ENCODE peak calls at places on chromosomes 6 and 20, in six cellular contexts. Z is uterus, T is foreskin keratinocyte, D is HL-60, S is small intestine, K is cardiac muscle cell. A is an unnamed sample.

GRCh38 chr20:49400904-49401303 is 81.6 kb downstream of the KCNB1 start:
- DNase-seq in Z (peak), T (no peak), D (no peak), S (no peak), K (peak), A (no peak)

GRCh38 chr6:159931112-159931511 is 37.8 kb upstream of the IGF2R start:
- DNase-seq in Z (no peak), T (no peak), D (no peak), S (no peak), K (no peak), A (no peak)

GRCh38 chr6:137387365-137387764 is 106.8 kb downstream of the OLIG3 start:
- DNase-seq in Z (no peak), T (no peak), D (no peak), S (peak), K (no peak), A (no peak)

GRCh38 chr6:77926198-77926752 is 273.4 kb downstream of the MEI4 start:
- DNase-seq in Z (no peak), T (peak), D (no peak), S (peak), K (no peak), A (no peak)

GRCh38 chr20:48813930-48814546 is 13.8 kb downstream of the PREX1 start:
- DNase-seq in Z (no peak), T (no peak), D (no peak), S (no peak), K (no peak), A (no peak)

GRCh38 chr6:165985281-165985925 is 182.2 kb downstream of the TBXT start:
- DNase-seq in Z (no peak), T (no peak), D (no peak), S (no peak), K (no peak), A (no peak)

GRCh38 chr6:169131356-169131755 is 122.3 kb downstream of the THBS2 start:
- DNase-seq in Z (no peak), T (no peak), D (no peak), S (no peak), K (no peak), A (no peak)

GRCh38 chr6:38396209-38396608 is 243.5 kb downstream of the BTBD9 start:
- DNase-seq in Z (no peak), T (peak), D (no peak), S (peak), K (no peak), A (peak)

GRCh38 chr20:19926581-19926980 is 90.6 kb upstream of the NAA20 start:
- DNase-seq in Z (no peak), T (no peak), D (no peak), S (peak), K (peak), A (no peak)

GRCh38 chr6:79713701-79714322 is 82.7 kb downstream of the SH3BGRL2 start:
- DNase-seq in Z (peak), T (no peak), D (no peak), S (peak), K (peak), A (no peak)

GRCh38 chr6:14190596-14191224 is 73.1 kb downstream of the CD83 start:
- DNase-seq in Z (no peak), T (no peak), D (no peak), S (no peak), K (no peak), A (no peak)

GRCh38 chr6:142275146-142276006 is 26.4 kb upstream of the ADGRG6 start:
- DNase-seq in Z (no peak), T (no peak), D (no peak), S (peak), K (peak), A (no peak)

GRCh38 chr6:108737594-108738546 is 110.4 kb upstream of the ARMC2 start:
- DNase-seq in Z (peak), T (peak), D (no peak), S (peak), K (peak), A (peak)

GRCh38 chr6:106097368-106098231 is 11.5 kb downstream of the PRDM1 start:
- DNase-seq in Z (no peak), T (no peak), D (peak), S (peak), K (peak), A (no peak)

GRCh38 chr20:8021541-8022269 is 2.1 kb upstream of the TMX4 start:
- DNase-seq in Z (no peak), T (no peak), D (no peak), S (no peak), K (peak), A (no peak)

GRCh38 chr20:48631114-48632016 is 196.4 kb downstream of the PREX1 start:
- DNase-seq in Z (no peak), T (no peak), D (no peak), S (no peak), K (peak), A (no peak)

GRCh38 chr20:24497851-24498250 is 28.4 kb downstream of the SYNDIG1 start:
- DNase-seq in Z (no peak), T (peak), D (no peak), S (peak), K (no peak), A (peak)

GRCh38 chr6:33885121-33886057 is 81.6 kb upstream of the MLN start:
- DNase-seq in Z (no peak), T (no peak), D (no peak), S (peak), K (peak), A (no peak)

GRCh38 chr20:63284544-63284949 is 8.4 kb upstream of the COL20A1 start:
- DNase-seq in Z (no peak), T (no peak), D (no peak), S (no peak), K (no peak), A (no peak)

GRCh38 chr6:122033564-122034181 is 365.8 kb upstream of the HSF2 start:
- DNase-seq in Z (no peak), T (no peak), D (peak), S (peak), K (peak), A (no peak)

GRCh38 chr6:65170273-65170672 is 536.8 kb downstream of the EYS start:
- DNase-seq in Z (no peak), T (no peak), D (no peak), S (no peak), K (peak), A (no peak)

GRCh38 chr6:121236984-121237383 is 97.3 kb downstream of the TBC1D32 start:
- DNase-seq in Z (no peak), T (no peak), D (no peak), S (no peak), K (no peak), A (no peak)

GRCh38 chr6:138564170-138564721 is 65.0 kb upstream of the NHSL1 start:
- DNase-seq in Z (no peak), T (no peak), D (no peak), S (no peak), K (no peak), A (no peak)

GRCh38 chr20:25032478-25033183 is 25.3 kb downstream of the ACSS1 start:
- DNase-seq in Z (peak), T (no peak), D (no peak), S (no peak), K (peak), A (no peak)

GRCh38 chr20:59014680-59015389 is 4.4 kb upstream of the TUBB1 start:
- DNase-seq in Z (no peak), T (no peak), D (no peak), S (no peak), K (no peak), A (no peak)

GRCh38 chr6:5950448-5950847 is 56.3 kb downstream of the NRN1 start:
- DNase-seq in Z (no peak), T (no peak), D (no peak), S (no peak), K (peak), A (no peak)

GRCh38 chr6:12312736-12313135 is 22.6 kb downstream of the EDN1 start:
- DNase-seq in Z (no peak), T (no peak), D (no peak), S (no peak), K (no peak), A (no peak)

GRCh38 chr6:90263653-90264052 is 33.0 kb downstream of the BACH2 start:
- DNase-seq in Z (no peak), T (no peak), D (no peak), S (no peak), K (no peak), A (no peak)

DNA sequence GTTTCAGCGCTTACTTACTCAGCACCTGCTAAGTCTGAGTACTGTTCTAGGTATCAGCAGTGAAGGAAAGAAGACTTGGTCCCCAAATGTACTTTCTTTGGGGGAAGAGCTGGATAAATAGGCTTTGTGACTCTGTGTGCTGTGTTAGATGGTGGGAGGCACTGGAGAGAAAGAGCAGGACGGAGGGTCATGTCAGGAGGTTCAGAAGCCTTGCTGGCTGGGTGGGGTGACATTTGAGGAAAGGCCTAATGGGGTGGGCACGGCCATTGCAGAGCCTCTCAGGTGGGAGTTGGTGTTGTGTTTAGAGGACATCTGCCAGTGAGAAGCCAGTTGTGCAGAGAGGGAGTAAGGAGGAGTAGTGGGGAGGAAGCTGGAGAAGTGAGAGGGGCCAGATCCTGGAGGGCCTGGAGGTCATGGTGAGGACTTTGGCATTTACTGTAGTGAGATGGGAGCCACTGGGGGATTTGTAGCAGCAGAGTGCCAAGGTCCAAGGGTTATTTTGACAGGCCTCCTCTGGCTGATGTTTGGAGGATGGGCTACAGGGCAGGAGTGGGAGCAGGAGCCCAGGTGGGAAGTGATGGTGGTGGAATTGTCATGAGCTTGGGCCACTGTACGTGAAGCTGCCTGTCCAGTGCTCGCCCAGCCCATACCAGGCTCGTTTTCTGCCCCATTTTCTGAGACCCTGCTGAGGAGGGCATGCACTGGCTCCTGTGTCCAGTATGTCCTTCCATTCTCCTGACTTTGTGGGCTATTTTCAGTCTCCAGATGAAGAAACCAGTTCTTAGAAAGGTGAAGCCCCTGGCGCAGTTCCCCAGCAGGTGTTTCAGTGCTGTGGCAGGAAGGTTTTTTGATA is 886 bp downstream of the SDCBP2 start:
- DNase-seq in Z (no peak), T (no peak), D (no peak), S (peak), K (no peak), A (no peak)
- H3K27ac ChIP-seq in Z (peak), T (peak), D (no peak), S (peak), K (no peak), A (peak)

DNA sequence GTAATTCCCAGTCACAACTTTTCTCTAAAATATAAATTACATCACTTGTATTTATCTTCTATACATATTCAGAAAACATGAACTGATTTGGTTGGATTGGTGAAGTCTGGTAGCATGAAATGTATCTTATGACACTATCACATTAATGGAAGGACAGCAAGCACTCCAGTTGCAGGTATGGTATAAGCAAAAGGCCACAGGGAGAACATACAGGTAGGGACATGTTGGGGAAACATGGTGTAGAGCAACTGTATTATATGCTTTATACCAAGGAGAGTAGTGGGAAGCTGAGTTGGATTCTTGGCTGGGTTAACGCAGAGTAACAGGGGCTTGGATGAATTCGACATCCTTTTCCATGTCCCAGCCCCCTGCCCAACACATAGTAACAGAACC is 1.4 kb upstream of the VARS1 start:
- DNase-seq in Z (no peak), T (no peak), D (no peak), S (no peak), K (no peak), A (no peak)
- H3K27ac ChIP-seq in Z (peak), T (no peak), D (no peak), S (no peak), K (peak), A (peak)

GRCh38 chr6:1039746-1040145 is 272.2 kb upstream of the FOXQ1 start:
- DNase-seq in Z (no peak), T (no peak), D (no peak), S (no peak), K (no peak), A (peak)
- H3K27ac ChIP-seq in Z (no peak), T (no peak), D (no peak), S (no peak), K (no peak), A (peak)

GRCh38 chr6:163288915-163289314 is 125.6 kb upstream of the QKI start:
- DNase-seq in Z (no peak), T (no peak), D (no peak), S (no peak), K (no peak), A (no peak)
- H3K27ac ChIP-seq in Z (no peak), T (no peak), D (no peak), S (no peak), K (peak), A (no peak)

GRCh38 chr6:156851447-156851846 is 74.3 kb downstream of the ARID1B start:
- DNase-seq in Z (no peak), T (no peak), D (no peak), S (no peak), K (no peak), A (no peak)
- H3K27ac ChIP-seq in Z (no peak), T (no peak), D (no peak), S (no peak), K (peak), A (no peak)

GRCh38 chr6:7787137-7787575 is 61.3 kb downstream of the BMP6 start:
- DNase-seq in Z (peak), T (peak), D (no peak), S (peak), K (peak), A (no peak)

GRCh38 chr6:7785243-7785941 is 59.5 kb downstream of the BMP6 start:
- DNase-seq in Z (no peak), T (no peak), D (no peak), S (peak), K (no peak), A (no peak)

GRCh38 chr6:7787731-7788130 is 61.8 kb downstream of the BMP6 start:
- DNase-seq in Z (no peak), T (no peak), D (no peak), S (no peak), K (no peak), A (no peak)

GRCh38 chr6:7784706-7785105 is 58.8 kb downstream of the BMP6 start:
- DNase-seq in Z (no peak), T (no peak), D (no peak), S (no peak), K (no peak), A (no peak)

DNA sequence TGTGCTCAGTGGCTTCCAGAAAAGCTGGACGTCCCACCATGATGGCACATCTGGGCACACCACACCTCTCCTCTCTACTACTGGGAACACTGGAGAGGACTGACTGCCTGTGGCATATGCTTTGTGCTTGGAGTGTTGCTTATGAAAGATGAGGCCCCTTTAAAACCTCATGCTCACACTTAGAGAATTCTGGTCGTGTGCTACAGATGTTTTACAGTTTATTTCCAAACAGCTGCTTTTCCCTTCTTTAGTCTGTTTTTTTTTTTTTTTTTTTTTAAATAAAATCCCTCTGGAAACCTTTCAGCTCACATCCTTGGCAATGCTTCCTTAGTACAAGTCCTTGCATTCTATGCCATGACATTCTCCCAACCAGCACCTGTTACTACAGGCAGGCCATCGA is 60.3 kb downstream of the BMP6 start:
- DNase-seq in Z (no peak), T (no peak), D (no peak), S (no peak), K (no peak), A (no peak)
- H3K27ac ChIP-seq in Z (peak), T (no peak), D (no peak), S (no peak), K (no peak), A (no peak)

GRCh38 chr6:39820553-39820952 is 28.4 kb downstream of the DAAM2 start:
- DNase-seq in Z (no peak), T (no peak), D (no peak), S (no peak), K (no peak), A (no peak)

GRCh38 chr6:39821739-39822532 is 29.8 kb downstream of the DAAM2 start:
- DNase-seq in Z (peak), T (no peak), D (no peak), S (no peak), K (peak), A (no peak)

GRCh38 chr6:39823187-39823815 is 31.1 kb downstream of the DAAM2 start:
- DNase-seq in Z (peak), T (no peak), D (no peak), S (peak), K (peak), A (no peak)

GRCh38 chr6:39821014-39821738 is 29.0 kb downstream of the DAAM2 start:
- DNase-seq in Z (peak), T (no peak), D (no peak), S (no peak), K (peak), A (no peak)

GRCh38 chr6:39824030-39824926 is 32.1 kb downstream of the DAAM2 start:
- DNase-seq in Z (no peak), T (no peak), D (no peak), S (no peak), K (no peak), A (no peak)
- H3K27ac ChIP-seq in Z (peak), T (no peak), D (no peak), S (no peak), K (no peak), A (no peak)

DNA sequence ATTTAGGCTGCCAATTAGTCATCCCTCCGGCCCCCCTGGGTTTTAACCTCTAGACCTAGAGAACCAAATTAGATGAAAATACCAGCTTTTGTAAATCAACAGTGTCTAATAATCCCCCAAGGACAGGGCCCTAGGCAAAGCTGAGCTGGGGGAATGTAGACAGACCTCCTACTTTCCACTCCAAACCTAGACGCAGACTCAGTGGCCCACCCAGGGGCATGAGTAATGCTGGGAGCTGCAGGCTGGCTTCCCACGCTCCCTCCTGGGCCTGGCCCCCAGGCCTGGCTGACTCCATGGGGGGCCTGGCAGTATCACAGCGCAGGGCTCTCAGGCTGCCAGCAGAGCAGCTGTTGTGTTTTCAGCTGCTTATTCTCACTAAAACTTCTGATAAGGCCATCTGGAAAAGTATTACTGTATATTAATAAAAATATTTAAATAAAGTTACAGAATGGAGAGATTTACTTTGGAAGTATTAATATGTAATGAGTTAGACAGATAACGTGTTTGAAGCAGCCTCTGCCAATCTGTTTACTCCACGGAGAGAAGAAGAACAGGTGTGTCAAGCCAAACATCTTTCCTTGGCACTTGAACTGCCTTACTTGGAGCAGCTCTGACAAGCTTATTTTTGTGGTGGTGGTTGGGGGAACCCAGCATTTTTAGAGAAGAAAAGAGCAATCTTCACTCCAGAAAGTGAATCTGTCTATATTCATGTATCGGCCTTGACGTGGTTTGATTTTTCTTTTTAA is 144.0 kb upstream of the AGPAT4 start:
- DNase-seq in Z (no peak), T (no peak), D (no peak), S (no peak), K (peak), A (no peak)
- H3K27ac ChIP-seq in Z (no peak), T (no peak), D (no peak), S (no peak), K (peak), A (no peak)